ENCODE peak calls at places on chromosomes 4 and X, in four cellular contexts. D is cardiac muscle cell, R is cardiac fibroblast, M is AG09309. C is an unnamed sample.

GRCh38 chr4:101349346-101350064 is 2.2 kb upstream of the PPP3CA start:
- DNase-seq in D (no peak), R (peak; percentile 64), M (no peak), C (no peak)

GRCh38 chrX:134547047-134547679 is 87.2 kb downstream of the HPRT1 start:
- DNase-seq in D (no peak), R (peak; percentile 53), M (no peak), C (no peak)

GRCh38 chrX:69615323-69615722 is 590 bp upstream of the EDA start:
- DNase-seq in D (no peak), R (no peak), M (no peak), C (no peak)

GRCh38 chr4:53371843-53372521 is 5.5 kb upstream of the FIP1L1 start:
- DNase-seq in D (no peak), R (no peak), M (no peak), C (no peak)

GRCh38 chrX:103607385-103608304 is at the start of gene TCEAL3:
- DNase-seq in D (peak; percentile 63), R (peak; percentile 70), M (no peak), C (no peak)

GRCh38 chrX:113202601-113203000 is 362.0 kb upstream of the AMOT start:
- DNase-seq in D (no peak), R (no peak), M (no peak), C (no peak)

GRCh38 chrX:9566150-9566621 is 101.3 kb downstream of the TBL1X start:
- DNase-seq in D (no peak), R (peak; percentile 82), M (peak; percentile 34), C (peak; percentile 56)

GRCh38 chrX:40278340-40279090 is 180.8 kb upstream of the BCOR start:
- DNase-seq in D (no peak), R (no peak), M (no peak), C (no peak)

GRCh38 chr4:81747242-81747930 is 275.7 kb upstream of the RASGEF1B start:
- DNase-seq in D (no peak), R (no peak), M (no peak), C (no peak)

GRCh38 chr4:85682391-85682790 is 207.4 kb downstream of the ARHGAP24 start:
- DNase-seq in D (no peak), R (no peak), M (no peak), C (no peak)

GRCh38 chr4:15545371-15545770 is 75.7 kb downstream of the CC2D2A start:
- DNase-seq in D (no peak), R (no peak), M (no peak), C (no peak)

GRCh38 chr4:15544196-15544730 is 74.6 kb downstream of the CC2D2A start:
- DNase-seq in D (no peak), R (no peak), M (no peak), C (no peak)

GRCh38 chr4:15543537-15544195 is 74.0 kb downstream of the CC2D2A start:
- DNase-seq in D (no peak), R (no peak), M (no peak), C (no peak)

GRCh38 chr4:15550491-15550890 is 80.8 kb downstream of the CC2D2A start:
- DNase-seq in D (no peak), R (peak; percentile 12), M (no peak), C (no peak)

DNA sequence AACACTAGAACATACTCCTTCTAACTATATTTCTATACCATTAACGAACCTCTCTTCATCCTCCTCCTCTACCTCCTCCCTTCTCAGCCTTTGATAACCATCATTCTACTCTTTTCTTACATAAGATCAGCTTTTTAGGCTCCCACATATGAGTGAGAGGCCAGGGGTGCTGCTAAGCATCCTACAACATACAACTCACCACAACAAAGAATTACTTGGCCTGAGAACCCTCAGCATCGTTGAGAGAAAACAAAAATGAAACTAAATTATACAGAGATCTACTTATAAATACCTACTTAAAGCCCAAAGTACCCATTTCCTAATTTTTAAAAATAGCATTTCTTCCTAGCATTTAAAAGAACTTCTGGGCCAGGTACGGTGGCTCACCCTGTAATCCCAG is 77.7 kb downstream of the CC2D2A start:
- DNase-seq in D (no peak), R (no peak), M (no peak), C (no peak)
- H3K4me3 ChIP-seq in D (no peak overlapping the region), R (no peak overlapping the region), M (no peak overlapping the region), C (no peak overlapping the region)

DNA sequence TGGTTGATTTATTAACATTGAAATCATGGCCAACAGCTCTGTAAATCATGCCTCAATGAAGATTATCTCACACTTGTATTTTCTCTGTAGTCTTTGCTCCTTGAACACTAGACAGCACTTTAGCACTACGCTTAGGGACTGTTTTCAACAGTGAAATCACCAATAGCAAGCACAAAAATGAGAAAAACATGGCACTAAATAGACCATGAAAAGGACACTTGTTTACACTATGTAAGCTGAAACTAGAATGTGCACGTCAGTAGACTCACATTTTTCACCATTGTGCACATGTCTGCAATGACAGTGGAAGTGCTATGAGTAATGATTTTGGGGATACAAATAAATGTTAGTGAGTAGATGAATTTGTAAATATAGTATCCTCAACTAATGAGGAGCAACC is 3.1 kb downstream of the BMP2K start:
- DNase-seq in D (no peak), R (no peak), M (no peak), C (no peak)
- H3K4me3 ChIP-seq in D (no peak overlapping the region), R (no peak overlapping the region), M (no peak overlapping the region), C (no peak overlapping the region)

GRCh38 chrX:2708601-2709200 is 17.6 kb downstream of the CD99 start:
- DNase-seq in D (no peak), R (no peak), M (no peak), C (no peak)

GRCh38 chrX:2710496-2710895 is 19.4 kb downstream of the CD99 start:
- DNase-seq in D (no peak), R (no peak), M (no peak), C (no peak)

GRCh38 chrX:2707334-2707760 is 16.3 kb downstream of the CD99 start:
- DNase-seq in D (no peak), R (peak; percentile 73), M (no peak), C (peak; percentile 72)

GRCh38 chrX:2710041-2710471 is 19.0 kb downstream of the CD99 start:
- DNase-seq in D (no peak), R (peak; percentile 85), M (no peak), C (no peak)

DNA sequence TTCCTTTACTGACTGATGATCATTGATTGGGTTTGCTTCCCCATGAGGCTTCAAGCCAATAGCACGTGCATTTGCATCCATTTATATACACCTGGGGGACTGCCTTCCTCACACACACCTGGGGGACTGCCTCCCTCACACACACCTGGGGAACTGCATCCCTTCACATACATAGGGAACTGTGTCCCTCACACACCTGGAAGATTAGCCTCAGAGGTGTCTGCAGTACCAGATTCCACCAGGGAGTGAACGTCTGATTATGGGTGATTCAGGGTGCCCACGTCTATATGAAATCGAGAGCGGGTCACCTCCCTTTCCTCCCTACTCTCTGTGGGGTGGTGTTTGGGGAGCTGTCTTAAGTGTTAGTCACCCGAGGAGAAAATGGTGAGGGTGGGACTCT is 16.9 kb downstream of the CD99 start:
- DNase-seq in D (no peak), R (no peak), M (no peak), C (no peak)
- H3K4me3 ChIP-seq in D (no peak overlapping the region), R (no peak overlapping the region), M (no peak overlapping the region), C (no peak overlapping the region)

DNA sequence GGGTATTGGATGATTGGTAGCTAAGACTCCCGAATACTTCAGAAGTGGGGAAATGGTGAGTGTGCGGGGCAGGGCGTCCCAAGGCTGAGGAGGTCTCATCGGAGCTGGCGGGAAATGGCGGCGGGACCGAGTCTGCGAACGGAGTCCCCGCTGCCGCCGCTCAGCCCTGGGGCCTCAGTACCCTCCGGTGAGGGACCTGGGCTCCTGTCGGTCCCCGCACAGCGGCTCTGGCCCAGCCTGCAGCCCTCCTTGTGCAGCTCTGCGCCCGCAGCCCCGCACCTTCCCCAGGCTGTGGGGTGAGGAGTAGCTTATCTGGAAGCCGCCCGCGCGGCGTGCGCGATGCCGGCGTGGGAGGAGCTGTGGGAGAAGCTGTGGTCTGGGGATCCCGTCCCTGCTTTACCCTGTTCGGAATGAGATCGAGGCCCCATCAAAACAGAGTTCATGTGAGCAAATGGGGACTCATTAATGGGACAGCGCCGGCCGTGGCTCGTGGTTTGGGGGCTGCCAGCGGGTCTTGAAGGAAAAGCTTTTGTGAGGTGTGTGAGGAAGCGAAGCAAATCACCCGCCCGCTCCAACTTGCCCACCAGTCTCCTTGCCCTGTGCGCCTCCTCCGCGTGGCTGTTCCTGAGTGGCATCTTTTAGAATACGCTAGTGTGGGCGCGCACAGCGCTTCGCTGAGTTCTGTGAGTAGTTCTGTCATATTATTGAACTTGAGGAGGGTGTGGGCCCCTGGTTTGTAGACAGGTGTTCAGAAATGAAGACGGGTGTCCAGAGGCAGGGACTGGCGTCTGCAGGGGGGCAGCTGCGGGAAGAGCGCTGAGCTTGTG is 531 bp downstream of the ZNF141 start:
- DNase-seq in D (peak; percentile 56), R (peak; percentile 60), M (no peak), C (no peak)
- H3K4me3 ChIP-seq in D (peak overlapping the region; percentile 87), R (peak overlapping the region; percentile 89), M (peak overlapping the region; percentile 86), C (peak overlapping the region; percentile 90)

DNA sequence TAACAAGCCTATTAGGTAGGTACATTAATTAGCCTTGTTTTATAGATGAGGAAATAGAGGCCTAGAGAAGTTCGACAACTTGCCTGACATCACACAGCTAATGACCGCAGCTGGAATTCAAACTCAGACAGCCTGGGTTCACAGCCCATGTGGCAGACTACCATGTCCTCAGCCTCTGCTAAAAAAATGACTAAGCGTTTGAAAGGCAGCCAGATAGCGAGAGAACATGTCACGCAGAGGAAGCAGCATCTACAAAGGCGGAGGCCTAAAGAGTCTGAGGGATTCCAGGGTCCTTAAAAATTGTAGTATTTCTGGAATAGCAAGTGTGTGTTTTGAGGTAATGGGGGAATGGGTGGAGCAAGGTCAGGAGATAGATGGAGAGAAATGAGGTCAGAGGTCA is 33.2 kb upstream of the BMP15 start:
- DNase-seq in D (no peak), R (peak; percentile 31), M (peak; percentile 18), C (no peak)
- H3K4me3 ChIP-seq in D (no peak overlapping the region), R (no peak overlapping the region), M (no peak overlapping the region), C (no peak overlapping the region)

DNA sequence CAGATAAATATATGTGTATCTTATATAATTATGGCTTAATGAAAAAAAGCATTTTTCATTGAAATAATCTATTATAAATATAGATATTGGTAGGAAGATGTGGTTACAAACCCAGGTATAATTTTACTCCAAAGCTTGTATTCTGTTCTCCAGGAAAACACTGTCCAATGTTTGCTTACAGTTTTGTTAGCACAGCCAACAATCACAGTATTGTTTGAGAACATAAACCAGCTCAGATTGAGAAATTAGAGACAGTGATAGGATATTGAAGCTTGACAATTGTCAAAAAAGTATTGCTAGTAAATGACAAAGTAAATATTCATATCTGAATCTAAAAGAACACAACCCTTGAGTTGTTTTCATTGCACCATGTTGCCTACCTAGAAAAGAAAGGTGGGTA is 228.8 kb downstream of the ADGRL3 start:
- DNase-seq in D (no peak), R (no peak), M (no peak), C (no peak)
- H3K4me3 ChIP-seq in D (no peak overlapping the region), R (no peak overlapping the region), M (no peak overlapping the region), C (no peak overlapping the region)

GRCh38 chrX:24646745-24647182 is 383 bp downstream of the PCYT1B start:
- DNase-seq in D (peak; percentile 66), R (peak; percentile 9), M (no peak), C (no peak)

GRCh38 chrX:24651783-24652182 is 4.6 kb upstream of the PCYT1B start:
- DNase-seq in D (no peak), R (no peak), M (no peak), C (no peak)

GRCh38 chrX:24643116-24643515 is 4.0 kb downstream of the PCYT1B start:
- DNase-seq in D (no peak), R (no peak), M (no peak), C (no peak)

GRCh38 chrX:24647257-24648058 is at the start of gene PCYT1B:
- DNase-seq in D (peak; percentile 96), R (peak; percentile 65), M (no peak), C (peak; percentile 18)
- H3K4me3 ChIP-seq in D (peak within 1 kb of the TSS; percentile 43), R (peak within 1 kb of the TSS; percentile 14), M (no peak within 1 kb of the TSS), C (peak within 1 kb of the TSS; percentile 28)